ENCODE peak calls at places on chromosomes 5 and 9, in nine cellular contexts. H, O, E, V, W, Q, Y, U and P are unnamed samples.

GRCh38 chr9:121323449-121324151 is 46.5 kb downstream of the STOM start:
- DNase-seq in H (no peak), O (no peak), E (no peak), V (peak; percentile 79), W (no peak), Q (no peak), Y (no peak), U (no peak), P (no peak)

GRCh38 chr9:109907400-109907799 is 127.4 kb downstream of the PALM2AKAP2 start:
- DNase-seq in H (no peak), O (no peak), E (no peak), V (no peak), W (peak; percentile 18), Q (no peak), Y (no peak), U (no peak), P (no peak)

GRCh38 chr9:106962615-106963363 is 99.8 kb downstream of the ZNF462 start:
- DNase-seq in H (peak; percentile 85), O (peak; percentile 66), E (no peak), V (no peak), W (no peak), Q (no peak), Y (peak; percentile 73), U (no peak), P (no peak)

GRCh38 chr9:100848731-100849130 is 179.8 kb upstream of the PLPPR1 start:
- DNase-seq in H (no peak), O (no peak), E (no peak), V (no peak), W (no peak), Q (no peak), Y (no peak), U (no peak), P (no peak)

GRCh38 chr5:74530316-74530917 is 110.1 kb downstream of the ENC1 start:
- DNase-seq in H (no peak), O (peak; percentile 42), E (no peak), V (no peak), W (no peak), Q (no peak), Y (peak; percentile 33), U (no peak), P (no peak)

GRCh38 chr5:97181856-97182545 is 1.0 kb downstream of the RIOK2 start:
- DNase-seq in H (no peak), O (peak; percentile 42), E (peak; percentile 17), V (no peak), W (no peak), Q (no peak), Y (peak; percentile 65), U (no peak), P (no peak)

GRCh38 chr5:165508861-165509260 is 2003.4 kb downstream of the MAT2B start:
- DNase-seq in H (no peak), O (no peak), E (no peak), V (no peak), W (no peak), Q (no peak), Y (no peak), U (no peak), P (no peak)

GRCh38 chr9:27870404-27870803 is 297.1 kb upstream of the C9orf72 start:
- DNase-seq in H (peak; percentile 24), O (no peak), E (peak; percentile 38), V (no peak), W (no peak), Q (no peak), Y (peak; percentile 8), U (no peak), P (peak; percentile 1)

GRCh38 chr5:134070979-134071849 is 43.3 kb upstream of the TCF7 start:
- DNase-seq in H (no peak), O (peak; percentile 5), E (no peak), V (peak; percentile 26), W (no peak), Q (peak; percentile 23), Y (no peak), U (peak; percentile 24), P (no peak)

GRCh38 chr5:67156976-67157583 is 39.5 kb downstream of the CD180 start:
- DNase-seq in H (peak; percentile 4), O (peak; percentile 49), E (peak; percentile 35), V (peak; percentile 38), W (no peak), Q (peak; percentile 48), Y (peak; percentile 36), U (peak; percentile 32), P (no peak)

GRCh38 chr9:93091056-93091452 is 5.0 kb upstream of the CARD19 start:
- DNase-seq in H (no peak), O (no peak), E (no peak), V (no peak), W (no peak), Q (no peak), Y (no peak), U (no peak), P (no peak)

GRCh38 chr5:139795074-139796001 is at the start of gene PSD2:
- DNase-seq in H (no peak), O (peak; percentile 59), E (peak; percentile 13), V (peak; percentile 13), W (no peak), Q (peak; percentile 17), Y (no peak), U (no peak), P (no peak)

GRCh38 chr5:181061645-181062044 is 21.6 kb downstream of the BTNL9 start:
- DNase-seq in H (no peak), O (no peak), E (no peak), V (no peak), W (no peak), Q (no peak), Y (no peak), U (no peak), P (no peak)

GRCh38 chr9:87601595-87601994 is 103.9 kb downstream of the DAPK1 start:
- DNase-seq in H (no peak), O (no peak), E (no peak), V (no peak), W (no peak), Q (no peak), Y (no peak), U (no peak), P (no peak)

GRCh38 chr9:77912895-77913693 is 118.5 kb downstream of the GNAQ start:
- DNase-seq in H (peak; percentile 52), O (no peak), E (peak; percentile 58), V (no peak), W (no peak), Q (no peak), Y (peak; percentile 68), U (no peak), P (no peak)

GRCh38 chr5:141211-141610 is 49.2 kb downstream of the PLEKHG4B start:
- DNase-seq in H (no peak), O (no peak), E (no peak), V (no peak), W (no peak), Q (no peak), Y (no peak), U (no peak), P (no peak)

GRCh38 chr5:66960373-66961137 is 236.0 kb downstream of the CD180 start:
- DNase-seq in H (peak; percentile 14), O (peak; percentile 57), E (peak; percentile 2), V (peak; percentile 37), W (no peak), Q (no peak), Y (peak; percentile 47), U (no peak), P (no peak)

GRCh38 chr9:137063311-137064026 is 6.9 kb downstream of the SAPCD2 start:
- DNase-seq in H (no peak), O (no peak), E (no peak), V (no peak), W (no peak), Q (no peak), Y (no peak), U (no peak), P (no peak)

GRCh38 chr5:149887622-149888183 is 56.9 kb downstream of the PDE6A start:
- DNase-seq in H (peak; percentile 97), O (peak; percentile 68), E (peak; percentile 36), V (no peak), W (no peak), Q (no peak), Y (peak; percentile 95), U (no peak), P (peak; percentile 75)

GRCh38 chr9:34991833-34992375 is 2.4 kb downstream of the DNAJB5 start:
- DNase-seq in H (no peak), O (no peak), E (no peak), V (no peak), W (no peak), Q (no peak), Y (peak; percentile 15), U (no peak), P (no peak)

GRCh38 chr5:117463836-117464235 is 889.2 kb upstream of the SEMA6A start:
- DNase-seq in H (no peak), O (peak; percentile 20), E (peak; percentile 1), V (peak; percentile 85), W (no peak), Q (no peak), Y (no peak), U (no peak), P (peak; percentile 34)

GRCh38 chr9:26742843-26743242 is 149.8 kb downstream of the CAAP1 start:
- DNase-seq in H (no peak), O (no peak), E (no peak), V (no peak), W (no peak), Q (no peak), Y (no peak), U (no peak), P (no peak)

GRCh38 chr5:9454491-9454890 is 91.4 kb downstream of the SEMA5A start:
- DNase-seq in H (no peak), O (no peak), E (no peak), V (no peak), W (no peak), Q (no peak), Y (no peak), U (no peak), P (no peak)

GRCh38 chr9:33731625-33732024 is 63.7 kb upstream of the PRSS3 start:
- DNase-seq in H (no peak), O (no peak), E (no peak), V (no peak), W (no peak), Q (no peak), Y (no peak), U (no peak), P (no peak)